ENCODE peak calls at places on chromosome 1, in four cellular contexts. K is activated T-helper 9 cell treated with anti-CD3 and anti-CD28 coated beads, Interleukin-2, amount 50 U/mL, for 16 hours; O is renal cortical epithelial cell; W is mucosa of descending colon. Y is an unnamed sample.

GRCh38 chr1:64595871-64596515 is 126.1 kb downstream of the CACHD1 start:
- DNase-seq in K (no peak), W (no peak), O (no peak), Y (no peak)

GRCh38 chr1:160858127-160858909 is 4.4 kb downstream of the CD244 start:
- DNase-seq in O (no peak), K (no peak), W (peak), Y (no peak)

GRCh38 chr1:47655521-47656300 is 217.9 kb downstream of the FOXD2 start:
- DNase-seq in K (no peak), O (no peak), W (no peak), Y (no peak)

GRCh38 chr1:172338295-172338735 is 82.2 kb upstream of the C1orf105 start:
- DNase-seq in W (no peak), K (no peak), O (no peak), Y (no peak)

GRCh38 chr1:43651188-43651587 is 1.2 kb downstream of the KDM4A start:
- DNase-seq in K (no peak), W (no peak), O (no peak), Y (no peak)

GRCh38 chr1:56137090-56137489 is 442.3 kb downstream of the PLPP3 start:
- DNase-seq in K (no peak), O (no peak), W (no peak), Y (no peak)

GRCh38 chr1:8661185-8662110 is 156.0 kb downstream of the RERE start:
- DNase-seq in O (peak), K (no peak), W (no peak), Y (no peak)

GRCh38 chr1:119783354-119784126 is 14.8 kb upstream of the HMGCS2 start:
- DNase-seq in W (no peak), O (peak), K (no peak), Y (no peak)

GRCh38 chr1:225890346-225891228 is 1.6 kb upstream of the LEFTY1 start:
- DNase-seq in K (no peak), O (no peak), W (peak), Y (no peak)